ENCODE peak calls at places on chromosomes 4 and X, in seven cellular contexts. N is tibial nerve, Y is A549, M is K562, W is gastrocnemius medialis, Z is sigmoid colon, E is uterus. O is an unnamed sample.
A peak's percentile ranks its signal among the peaks of the same experiment; 100 is the strongest.

GRCh38 chrX:9532349-9532748 is 67.5 kb downstream of the TBL1X start:
- DNase-seq in E (peak; percentile 46), M (no peak), Z (peak; percentile 77), N (no peak), W (no peak), Y (no peak), O (peak; percentile 54)

GRCh38 chrX:116204947-116205346 is 34.4 kb downstream of the AGTR2 start:
- DNase-seq in W (no peak), N (peak; percentile 5), E (no peak), M (peak; percentile 8), Y (peak; percentile 0), Z (no peak), O (no peak)

GRCh38 chrX:9473708-9474107 is 8.8 kb downstream of the TBL1X start:
- DNase-seq in N (no peak), W (no peak), Y (no peak), E (no peak), Z (no peak), M (no peak), O (no peak)

GRCh38 chr4:28225005-28225404 is 1364.4 kb downstream of the STIM2 start:
- DNase-seq in Y (peak; percentile 3), E (no peak), W (no peak), M (no peak), Z (no peak), N (no peak), O (no peak)

GRCh38 chr4:83866821-83867220 is 330.9 kb downstream of the GPAT3 start:
- DNase-seq in Y (no peak), W (no peak), N (no peak), Z (no peak), M (no peak), E (no peak), O (no peak)

GRCh38 chrX:51608071-51608470 is 10.6 kb downstream of the CENPVL3 start:
- DNase-seq in Y (no peak), M (no peak), W (no peak), Z (no peak), N (no peak), E (no peak), O (no peak)

GRCh38 chr4:182855877-182856276 is 61.3 kb downstream of the DCTD start:
- DNase-seq in Z (no peak), Y (no peak), N (no peak), W (no peak), E (no peak), M (no peak), O (no peak)

GRCh38 chr4:110196206-110196870 is 2.1 kb downstream of the ELOVL6 start:
- DNase-seq in M (peak; percentile 76), E (peak; percentile 23), W (no peak), N (peak; percentile 8), Z (peak; percentile 66), Y (peak; percentile 6), O (peak; percentile 89)

GRCh38 chrX:106874075-106874474 is 29.1 kb downstream of the RIPPLY1 start:
- DNase-seq in N (no peak), Z (no peak), M (peak; percentile 6), E (no peak), Y (peak; percentile 10), W (no peak), O (no peak)

GRCh38 chrX:12400218-12400617 is 261.9 kb downstream of the FRMPD4 start:
- DNase-seq in N (no peak), E (no peak), Y (no peak), M (no peak), Z (no peak), W (no peak), O (no peak)

GRCh38 chr4:8912089-8912455 is 40.4 kb upstream of the HMX1 start:
- DNase-seq in E (no peak), Z (no peak), M (no peak), N (no peak), Y (no peak), W (no peak), O (peak; percentile 7)

GRCh38 chrX:10121787-10122186 is 35.0 kb upstream of the CLCN4 start:
- DNase-seq in E (no peak), W (no peak), Y (no peak), N (no peak), M (no peak), Z (no peak), O (no peak)

GRCh38 chrX:136694491-136695087 is 46.6 kb downstream of the CD40LG start:
- DNase-seq in W (no peak), E (no peak), M (peak; percentile 21), N (no peak), Y (peak; percentile 21), Z (no peak), O (no peak)

GRCh38 chrX:11688201-11688600 is 22.5 kb upstream of the ARHGAP6 start:
- DNase-seq in W (no peak), N (no peak), E (no peak), M (no peak), Z (no peak), Y (no peak), O (no peak)

GRCh38 chrX:318739-319578 is at the start of gene GTPBP6:
- DNase-seq in N (peak; percentile 99), W (peak; percentile 100), Z (peak; percentile 100), E (peak; percentile 99), M (peak; percentile 82), Y (peak; percentile 98), O (peak; percentile 100)
- TF ChIP-seq POLR2A in N (no peak), W (peak; percentile 82), Z (peak; percentile 20), E (peak; percentile 80), M (peak; percentile 67), Y (no peak), O (no peak)

DNA sequence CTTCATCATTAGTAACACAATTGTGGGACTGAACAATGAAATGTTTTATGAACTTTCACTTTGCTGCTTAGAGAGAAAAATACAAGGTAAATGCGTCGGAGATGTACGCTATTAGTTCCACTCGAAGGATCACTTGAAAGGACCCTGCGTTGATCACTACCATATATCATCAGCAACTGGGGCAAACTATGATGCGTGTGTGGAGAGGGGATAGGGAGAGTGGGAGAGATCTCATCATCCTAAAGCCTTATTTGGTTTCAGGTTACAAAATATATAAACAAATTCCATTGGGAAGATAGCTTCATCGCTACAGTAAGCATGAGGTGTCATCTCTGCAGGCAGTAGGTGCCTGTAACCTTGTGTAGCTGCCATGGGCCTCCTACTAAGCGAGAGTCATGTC is 19.6 kb upstream of the SLC25A4 start:
- DNase-seq in Z (no peak), Y (no peak), M (no peak), N (no peak), W (no peak), E (no peak), O (no peak)
- H3K4me3 ChIP-seq in Z (no peak overlapping the region), Y (no peak overlapping the region), M (no peak overlapping the region), N (no peak overlapping the region), W (no peak overlapping the region), E (no peak overlapping the region), O (no peak overlapping the region)

GRCh38 chrX:46381630-46382029 is 163.6 kb downstream of the ZNF674 start:
- DNase-seq in Z (no peak), N (peak; percentile 8), M (peak; percentile 5), Y (no peak), W (no peak), E (no peak), O (no peak)
- TF ChIP-seq CTCF in Z (no peak), N (peak; percentile 8), M (peak; percentile 59), Y (peak; percentile 17), W (no peak), E (no peak), O (no peak)

GRCh38 chrX:40105791-40106676 is 8.3 kb upstream of the BCOR start:
- DNase-seq in N (peak; percentile 52), E (peak; percentile 72), Y (peak; percentile 38), Z (peak; percentile 87), W (peak; percentile 61), M (peak; percentile 46), O (peak; percentile 43)
- TF ChIP-seq POLR2A in N (no peak), E (no peak), Y (peak; percentile 27), Z (no peak), W (peak; percentile 31), M (peak; percentile 58), O (no peak)